ENCODE peak calls at places on chromosome 12, in six cellular contexts. One of them, this sample, is unnamed.
A peak's percentile ranks its signal among the peaks of the same experiment; 100 is the strongest.

GRCh38 chr12:50971946-50972345 is 19.6 kb downstream of the HIGD1C start:
- DNase-seq in stimulated activated CD4-positive, alpha-beta T cell treated with anti-CD3 and anti-CD28 coated beads, Interleukin-1b, Interleukin-23, amount 100 ng/mL, for 24 hours: no peak
- DNase-seq in iris pigment epithelial cell: peak; percentile 35
- DNase-seq in tibial artery: no peak
- DNase-seq in activated CD4-positive, alpha-beta T cell treated with anti-CD3 and anti-CD28 coated beads, Interleukin-2, amount 50 U/mL, for 1 hour: no peak
- DNase-seq in HTR-8/SVneo: no peak
- DNase-seq in this sample: no peak

GRCh38 chr12:94099191-94099983 is 49.0 kb upstream of the PLXNC1 start:
- DNase-seq in stimulated activated CD4-positive, alpha-beta T cell treated with anti-CD3 and anti-CD28 coated beads, Interleukin-1b, Interleukin-23, amount 100 ng/mL, for 24 hours: no peak
- DNase-seq in iris pigment epithelial cell: peak; percentile 96
- DNase-seq in tibial artery: no peak
- DNase-seq in HTR-8/SVneo: peak; percentile 53
- DNase-seq in activated CD4-positive, alpha-beta T cell treated with anti-CD3 and anti-CD28 coated beads, Interleukin-2, amount 50 U/mL, for 1 hour: no peak
- DNase-seq in this sample: peak; percentile 11

GRCh38 chr12:127550271-127550670 is 716.7 kb upstream of the TMEM132C start:
- DNase-seq in iris pigment epithelial cell: peak; percentile 38
- DNase-seq in tibial artery: no peak
- DNase-seq in HTR-8/SVneo: peak; percentile 32
- DNase-seq in stimulated activated CD4-positive, alpha-beta T cell treated with anti-CD3 and anti-CD28 coated beads, Interleukin-1b, Interleukin-23, amount 100 ng/mL, for 24 hours: no peak
- DNase-seq in activated CD4-positive, alpha-beta T cell treated with anti-CD3 and anti-CD28 coated beads, Interleukin-2, amount 50 U/mL, for 1 hour: no peak
- DNase-seq in this sample: peak; percentile 89

GRCh38 chr12:43856932-43857331 is 21.1 kb downstream of the TMEM117 start:
- DNase-seq in iris pigment epithelial cell: no peak
- DNase-seq in activated CD4-positive, alpha-beta T cell treated with anti-CD3 and anti-CD28 coated beads, Interleukin-2, amount 50 U/mL, for 1 hour: no peak
- DNase-seq in stimulated activated CD4-positive, alpha-beta T cell treated with anti-CD3 and anti-CD28 coated beads, Interleukin-1b, Interleukin-23, amount 100 ng/mL, for 24 hours: no peak
- DNase-seq in tibial artery: no peak
- DNase-seq in HTR-8/SVneo: no peak
- DNase-seq in this sample: no peak

GRCh38 chr12:80861636-80862378 is 75.9 kb downstream of the LIN7A start:
- DNase-seq in iris pigment epithelial cell: peak; percentile 80
- DNase-seq in stimulated activated CD4-positive, alpha-beta T cell treated with anti-CD3 and anti-CD28 coated beads, Interleukin-1b, Interleukin-23, amount 100 ng/mL, for 24 hours: no peak
- DNase-seq in activated CD4-positive, alpha-beta T cell treated with anti-CD3 and anti-CD28 coated beads, Interleukin-2, amount 50 U/mL, for 1 hour: no peak
- DNase-seq in tibial artery: no peak
- DNase-seq in HTR-8/SVneo: no peak
- DNase-seq in this sample: no peak

GRCh38 chr12:47954467-47955045 is 8.8 kb upstream of the TMEM106C start:
- DNase-seq in tibial artery: no peak
- DNase-seq in iris pigment epithelial cell: no peak
- DNase-seq in stimulated activated CD4-positive, alpha-beta T cell treated with anti-CD3 and anti-CD28 coated beads, Interleukin-1b, Interleukin-23, amount 100 ng/mL, for 24 hours: no peak
- DNase-seq in activated CD4-positive, alpha-beta T cell treated with anti-CD3 and anti-CD28 coated beads, Interleukin-2, amount 50 U/mL, for 1 hour: no peak
- DNase-seq in HTR-8/SVneo: no peak
- DNase-seq in this sample: no peak

GRCh38 chr12:49646331-49646830 is 23.0 kb downstream of the PRPF40B start:
- DNase-seq in iris pigment epithelial cell: no peak
- DNase-seq in activated CD4-positive, alpha-beta T cell treated with anti-CD3 and anti-CD28 coated beads, Interleukin-2, amount 50 U/mL, for 1 hour: no peak
- DNase-seq in stimulated activated CD4-positive, alpha-beta T cell treated with anti-CD3 and anti-CD28 coated beads, Interleukin-1b, Interleukin-23, amount 100 ng/mL, for 24 hours: no peak
- DNase-seq in tibial artery: no peak
- DNase-seq in HTR-8/SVneo: no peak
- DNase-seq in this sample: no peak

GRCh38 chr12:109523071-109523470 is 45.6 kb downstream of the UBE3B start:
- DNase-seq in iris pigment epithelial cell: no peak
- DNase-seq in activated CD4-positive, alpha-beta T cell treated with anti-CD3 and anti-CD28 coated beads, Interleukin-2, amount 50 U/mL, for 1 hour: no peak
- DNase-seq in HTR-8/SVneo: no peak
- DNase-seq in tibial artery: no peak
- DNase-seq in stimulated activated CD4-positive, alpha-beta T cell treated with anti-CD3 and anti-CD28 coated beads, Interleukin-1b, Interleukin-23, amount 100 ng/mL, for 24 hours: no peak
- DNase-seq in this sample: no peak

GRCh38 chr12:132285991-132286681 is 43.3 kb downstream of the GALNT9 start:
- DNase-seq in activated CD4-positive, alpha-beta T cell treated with anti-CD3 and anti-CD28 coated beads, Interleukin-2, amount 50 U/mL, for 1 hour: no peak
- DNase-seq in stimulated activated CD4-positive, alpha-beta T cell treated with anti-CD3 and anti-CD28 coated beads, Interleukin-1b, Interleukin-23, amount 100 ng/mL, for 24 hours: no peak
- DNase-seq in tibial artery: peak; percentile 29
- DNase-seq in HTR-8/SVneo: peak; percentile 48
- DNase-seq in iris pigment epithelial cell: peak; percentile 73
- DNase-seq in this sample: peak; percentile 86

GRCh38 chr12:123085730-123086487 is 65.0 kb downstream of the PITPNM2 start:
- DNase-seq in activated CD4-positive, alpha-beta T cell treated with anti-CD3 and anti-CD28 coated beads, Interleukin-2, amount 50 U/mL, for 1 hour: no peak
- DNase-seq in stimulated activated CD4-positive, alpha-beta T cell treated with anti-CD3 and anti-CD28 coated beads, Interleukin-1b, Interleukin-23, amount 100 ng/mL, for 24 hours: no peak
- DNase-seq in tibial artery: no peak
- DNase-seq in iris pigment epithelial cell: peak; percentile 23
- DNase-seq in HTR-8/SVneo: peak; percentile 62
- DNase-seq in this sample: peak; percentile 88

This sample was measured in RCC 7860.